ENCODE peak calls at places on chromosomes 3 and 15, in four cellular contexts. One of them, this sample, is unnamed.

GRCh38 chr15:74317820-74318375 is 49.5 kb downstream of the CYP11A1 start:
- DNase-seq in T-cell: no peak
- DNase-seq in pancreas: peak
- DNase-seq in GM18507: no peak
- DNase-seq in this sample: no peak

GRCh38 chr15:50824507-50824906 is 59.0 kb upstream of the SPPL2A start:
- DNase-seq in T-cell: no peak
- DNase-seq in pancreas: no peak
- DNase-seq in GM18507: no peak
- DNase-seq in this sample: no peak

GRCh38 chr15:35078221-35078915 is 6.7 kb downstream of the NANOGP8 start:
- DNase-seq in T-cell: peak
- DNase-seq in pancreas: no peak
- DNase-seq in GM18507: peak
- DNase-seq in this sample: peak

GRCh38 chr3:16402451-16402850 is 111.0 kb downstream of the RFTN1 start:
- DNase-seq in T-cell: no peak
- DNase-seq in pancreas: no peak
- DNase-seq in GM18507: no peak
- DNase-seq in this sample: no peak

GRCh38 chr3:25397150-25397549 is 30.9 kb upstream of the RARB start:
- DNase-seq in T-cell: no peak
- DNase-seq in pancreas: no peak
- DNase-seq in GM18507: no peak
- DNase-seq in this sample: no peak

GRCh38 chr3:33067484-33067883 is 29.5 kb downstream of the GLB1 start:
- DNase-seq in T-cell: no peak
- DNase-seq in pancreas: no peak
- DNase-seq in GM18507: no peak
- DNase-seq in this sample: no peak

GRCh38 chr15:88605507-88606436 is 15.4 kb upstream of the AEN start:
- DNase-seq in T-cell: peak
- DNase-seq in pancreas: peak
- DNase-seq in GM18507: no peak
- DNase-seq in this sample: no peak

GRCh38 chr3:27195059-27195458 is 174.1 kb downstream of the NEK10 start:
- DNase-seq in T-cell: no peak
- DNase-seq in pancreas: no peak
- DNase-seq in GM18507: no peak
- DNase-seq in this sample: no peak

GRCh38 chr3:117165611-117166051 is 456.1 kb downstream of the TUSC7 start:
- DNase-seq in T-cell: no peak
- DNase-seq in pancreas: no peak
- DNase-seq in GM18507: no peak
- DNase-seq in this sample: no peak

GRCh38 chr15:34246276-34247010 is 21.6 kb downstream of the EMC4 start:
- DNase-seq in T-cell: no peak
- DNase-seq in pancreas: no peak
- DNase-seq in GM18507: no peak
- DNase-seq in this sample: no peak

GRCh38 chr15:54660356-54660755 is 536.4 kb downstream of the RSL24D1 start:
- DNase-seq in T-cell: no peak
- DNase-seq in pancreas: no peak
- DNase-seq in GM18507: no peak
- DNase-seq in this sample: no peak

GRCh38 chr3:185764168-185764988 is 60.5 kb downstream of the IGF2BP2 start:
- DNase-seq in T-cell: no peak
- DNase-seq in pancreas: no peak
- DNase-seq in GM18507: no peak
- DNase-seq in this sample: no peak

This sample was measured in GM12864.